ENCODE peak calls at places on chromosomes 6 and 20, in nine cellular contexts. One of them, this sample, is unnamed.

GRCh38 chr6:35048031-35048613 is 93.0 kb downstream of the TCP11 start:
- DNase-seq in cardiac muscle cell: peak; percentile 27
- DNase-seq in transverse colon: no peak
- DNase-seq in neural progenitor cell: peak; percentile 84
- DNase-seq in K562: no peak
- DNase-seq in fibroblast of lung: peak; percentile 28
- DNase-seq in pancreas: no peak
- DNase-seq in RWPE2: no peak
- DNase-seq in tibial artery: peak; percentile 45
- DNase-seq in this sample: peak; percentile 85

GRCh38 chr6:30463651-30464618 is 25.4 kb upstream of the HLA-E start:
- DNase-seq in fibroblast of lung: peak; percentile 54
- DNase-seq in cardiac muscle cell: no peak
- DNase-seq in RWPE2: no peak
- DNase-seq in K562: no peak
- DNase-seq in pancreas: peak; percentile 77
- DNase-seq in tibial artery: peak; percentile 34
- DNase-seq in transverse colon: peak; percentile 61
- DNase-seq in neural progenitor cell: no peak
- DNase-seq in this sample: no peak

GRCh38 chr6:95847061-95847460 is 168.7 kb upstream of the FUT9 start:
- DNase-seq in neural progenitor cell: peak; percentile 52
- DNase-seq in pancreas: no peak
- DNase-seq in tibial artery: no peak
- DNase-seq in fibroblast of lung: no peak
- DNase-seq in transverse colon: no peak
- DNase-seq in cardiac muscle cell: peak; percentile 1
- DNase-seq in RWPE2: no peak
- DNase-seq in K562: no peak
- DNase-seq in this sample: no peak

GRCh38 chr20:63708301-63709148 is 686 bp downstream of the ZGPAT start:
- DNase-seq in K562: peak; percentile 15
- DNase-seq in fibroblast of lung: no peak
- DNase-seq in neural progenitor cell: peak; percentile 54
- DNase-seq in RWPE2: peak; percentile 89
- DNase-seq in cardiac muscle cell: no peak
- DNase-seq in transverse colon: no peak
- DNase-seq in pancreas: peak; percentile 83
- DNase-seq in tibial artery: no peak
- DNase-seq in this sample: peak; percentile 16

GRCh38 chr6:163335671-163336545 is 78.6 kb upstream of the QKI start:
- DNase-seq in RWPE2: no peak
- DNase-seq in neural progenitor cell: no peak
- DNase-seq in fibroblast of lung: no peak
- DNase-seq in pancreas: no peak
- DNase-seq in cardiac muscle cell: peak; percentile 76
- DNase-seq in K562: no peak
- DNase-seq in transverse colon: no peak
- DNase-seq in tibial artery: peak; percentile 68
- DNase-seq in this sample: no peak

GRCh38 chr20:3987296-3987695 is 28.1 kb downstream of the RNF24 start:
- DNase-seq in RWPE2: no peak
- DNase-seq in transverse colon: no peak
- DNase-seq in fibroblast of lung: no peak
- DNase-seq in tibial artery: no peak
- DNase-seq in K562: no peak
- DNase-seq in neural progenitor cell: no peak
- DNase-seq in cardiac muscle cell: no peak
- DNase-seq in pancreas: no peak
- DNase-seq in this sample: no peak

GRCh38 chr20:38392356-38392755 is 42.8 kb downstream of the SNHG17 start:
- DNase-seq in tibial artery: no peak
- DNase-seq in fibroblast of lung: no peak
- DNase-seq in RWPE2: no peak
- DNase-seq in pancreas: no peak
- DNase-seq in K562: peak; percentile 32
- DNase-seq in transverse colon: no peak
- DNase-seq in neural progenitor cell: no peak
- DNase-seq in cardiac muscle cell: no peak
- DNase-seq in this sample: no peak

GRCh38 chr6:151387581-151387980 is 3.8 kb downstream of the ZBTB2 start:
- DNase-seq in cardiac muscle cell: no peak
- DNase-seq in transverse colon: no peak
- DNase-seq in K562: no peak
- DNase-seq in neural progenitor cell: no peak
- DNase-seq in tibial artery: no peak
- DNase-seq in RWPE2: no peak
- DNase-seq in pancreas: no peak
- DNase-seq in fibroblast of lung: peak; percentile 88
- DNase-seq in this sample: no peak

GRCh38 chr6:106745396-106745795 is 116.0 kb downstream of the QRSL1 start:
- DNase-seq in cardiac muscle cell: peak; percentile 18
- DNase-seq in neural progenitor cell: no peak
- DNase-seq in pancreas: no peak
- DNase-seq in K562: no peak
- DNase-seq in tibial artery: no peak
- DNase-seq in RWPE2: no peak
- DNase-seq in transverse colon: no peak
- DNase-seq in fibroblast of lung: no peak
- DNase-seq in this sample: no peak

GRCh38 chr6:5334341-5334740 is 73.0 kb downstream of the FARS2 start:
- DNase-seq in transverse colon: no peak
- DNase-seq in pancreas: no peak
- DNase-seq in cardiac muscle cell: no peak
- DNase-seq in tibial artery: no peak
- DNase-seq in neural progenitor cell: no peak
- DNase-seq in K562: no peak
- DNase-seq in RWPE2: no peak
- DNase-seq in fibroblast of lung: peak; percentile 32
- DNase-seq in this sample: no peak

GRCh38 chr6:101125380-101125971 is 244.3 kb upstream of the ASCC3 start:
- DNase-seq in fibroblast of lung: no peak
- DNase-seq in tibial artery: no peak
- DNase-seq in pancreas: no peak
- DNase-seq in cardiac muscle cell: no peak
- DNase-seq in transverse colon: no peak
- DNase-seq in neural progenitor cell: no peak
- DNase-seq in K562: no peak
- DNase-seq in RWPE2: no peak
- DNase-seq in this sample: no peak

GRCh38 chr6:5084787-5085637 is at the start of gene PPP1R3G:
- DNase-seq in cardiac muscle cell: peak; percentile 52
- DNase-seq in transverse colon: peak; percentile 45
- DNase-seq in pancreas: no peak
- DNase-seq in fibroblast of lung: peak; percentile 73
- DNase-seq in K562: no peak
- DNase-seq in RWPE2: no peak
- DNase-seq in neural progenitor cell: peak; percentile 55
- DNase-seq in tibial artery: peak; percentile 51
- DNase-seq in this sample: peak; percentile 78

GRCh38 chr20:36336838-36337478 is 30.8 kb downstream of the DLGAP4 start:
- DNase-seq in RWPE2: peak; percentile 70
- DNase-seq in fibroblast of lung: no peak
- DNase-seq in neural progenitor cell: no peak
- DNase-seq in cardiac muscle cell: no peak
- DNase-seq in K562: no peak
- DNase-seq in tibial artery: no peak
- DNase-seq in transverse colon: no peak
- DNase-seq in pancreas: peak; percentile 56
- DNase-seq in this sample: no peak

GRCh38 chr6:123925360-123925759 is 121.7 kb downstream of the NKAIN2 start:
- DNase-seq in fibroblast of lung: peak; percentile 45
- DNase-seq in K562: no peak
- DNase-seq in cardiac muscle cell: no peak
- DNase-seq in neural progenitor cell: no peak
- DNase-seq in pancreas: no peak
- DNase-seq in tibial artery: no peak
- DNase-seq in transverse colon: no peak
- DNase-seq in RWPE2: no peak
- DNase-seq in this sample: no peak

GRCh38 chr6:87151786-87152527 is 3.4 kb upstream of the ZNF292 start:
- DNase-seq in K562: no peak
- DNase-seq in cardiac muscle cell: peak; percentile 58
- DNase-seq in RWPE2: no peak
- DNase-seq in fibroblast of lung: peak; percentile 67
- DNase-seq in pancreas: peak; percentile 84
- DNase-seq in transverse colon: peak; percentile 70
- DNase-seq in neural progenitor cell: peak; percentile 76
- DNase-seq in tibial artery: peak; percentile 58
- DNase-seq in this sample: peak; percentile 87

GRCh38 chr20:62063981-62064787 is 1.5 kb downstream of the TAF4 start:
- DNase-seq in transverse colon: peak; percentile 59
- DNase-seq in pancreas: peak; percentile 91
- DNase-seq in cardiac muscle cell: peak; percentile 56
- DNase-seq in neural progenitor cell: peak; percentile 62
- DNase-seq in fibroblast of lung: no peak
- DNase-seq in RWPE2: peak; percentile 89
- DNase-seq in tibial artery: no peak
- DNase-seq in K562: no peak
- DNase-seq in this sample: no peak

GRCh38 chr20:5078399-5078958 is 41.3 kb downstream of the PCNA start:
- DNase-seq in cardiac muscle cell: no peak
- DNase-seq in neural progenitor cell: no peak
- DNase-seq in transverse colon: peak; percentile 83
- DNase-seq in fibroblast of lung: peak; percentile 27
- DNase-seq in RWPE2: no peak
- DNase-seq in pancreas: no peak
- DNase-seq in K562: peak; percentile 42
- DNase-seq in tibial artery: peak; percentile 77
- DNase-seq in this sample: no peak

GRCh38 chr6:75993236-75994162 is 79.0 kb downstream of the IMPG1 start:
- DNase-seq in RWPE2: no peak
- DNase-seq in neural progenitor cell: peak; percentile 35
- DNase-seq in transverse colon: no peak
- DNase-seq in fibroblast of lung: no peak
- DNase-seq in K562: no peak
- DNase-seq in cardiac muscle cell: peak; percentile 12
- DNase-seq in pancreas: no peak
- DNase-seq in tibial artery: no peak
- DNase-seq in this sample: no peak

GRCh38 chr6:23435798-23436197 is 690.2 kb upstream of the NRSN1 start:
- DNase-seq in pancreas: no peak
- DNase-seq in RWPE2: no peak
- DNase-seq in tibial artery: no peak
- DNase-seq in neural progenitor cell: no peak
- DNase-seq in K562: no peak
- DNase-seq in fibroblast of lung: peak; percentile 38
- DNase-seq in cardiac muscle cell: no peak
- DNase-seq in transverse colon: no peak
- DNase-seq in this sample: no peak

GRCh38 chr6:86148586-86148985 is 505.9 kb upstream of the SYNCRIP start:
- DNase-seq in fibroblast of lung: no peak
- DNase-seq in neural progenitor cell: no peak
- DNase-seq in transverse colon: no peak
- DNase-seq in K562: no peak
- DNase-seq in cardiac muscle cell: no peak
- DNase-seq in pancreas: peak; percentile 81
- DNase-seq in RWPE2: no peak
- DNase-seq in tibial artery: no peak
- DNase-seq in this sample: no peak

GRCh38 chr6:116697475-116697874 is 16.5 kb downstream of the KPNA5 start:
- DNase-seq in fibroblast of lung: no peak
- DNase-seq in RWPE2: no peak
- DNase-seq in K562: no peak
- DNase-seq in pancreas: no peak
- DNase-seq in neural progenitor cell: no peak
- DNase-seq in transverse colon: no peak
- DNase-seq in cardiac muscle cell: no peak
- DNase-seq in tibial artery: no peak
- DNase-seq in this sample: no peak
- H3K27ac ChIP-seq in fibroblast of lung: no peak overlapping the region
- H3K27ac ChIP-seq in RWPE2: no peak overlapping the region
- H3K27ac ChIP-seq in K562: no peak overlapping the region
- H3K27ac ChIP-seq in pancreas: no peak overlapping the region
- H3K27ac ChIP-seq in neural progenitor cell: no peak overlapping the region
- H3K27ac ChIP-seq in transverse colon: no peak overlapping the region
- H3K27ac ChIP-seq in cardiac muscle cell: no peak overlapping the region
- H3K27ac ChIP-seq in tibial artery: no peak overlapping the region
- H3K27ac ChIP-seq in this sample: no peak overlapping the region

GRCh38 chr6:138403801-138404665 is at the start of gene HEBP2:
- DNase-seq in cardiac muscle cell: peak; percentile 98
- DNase-seq in K562: peak; percentile 96
- DNase-seq in neural progenitor cell: peak; percentile 98
- DNase-seq in fibroblast of lung: peak; percentile 87
- DNase-seq in RWPE2: peak; percentile 97
- DNase-seq in pancreas: peak; percentile 98
- DNase-seq in tibial artery: peak; percentile 94
- DNase-seq in transverse colon: peak; percentile 97
- DNase-seq in this sample: peak; percentile 98
- TF ChIP-seq CTCF in cardiac muscle cell: peak; percentile 46
- TF ChIP-seq CTCF in K562: peak; percentile 53
- TF ChIP-seq CTCF in neural progenitor cell: peak; percentile 68
- TF ChIP-seq CTCF in fibroblast of lung: peak; percentile 49
- TF ChIP-seq CTCF in RWPE2: peak; percentile 77
- TF ChIP-seq CTCF in pancreas: peak; percentile 14
- TF ChIP-seq CTCF in tibial artery: peak; percentile 40
- TF ChIP-seq CTCF in transverse colon: peak; percentile 38
- TF ChIP-seq CTCF in this sample: peak; percentile 62

GRCh38 chr6:56865081-56865875 is 89.6 kb upstream of the BEND6 start:
- DNase-seq in tibial artery: no peak
- DNase-seq in fibroblast of lung: no peak
- DNase-seq in transverse colon: no peak
- DNase-seq in cardiac muscle cell: no peak
- DNase-seq in RWPE2: no peak
- DNase-seq in neural progenitor cell: no peak
- DNase-seq in K562: no peak
- DNase-seq in pancreas: no peak
- DNase-seq in this sample: peak; percentile 54
- H3K27ac ChIP-seq in tibial artery: no peak overlapping the region
- H3K27ac ChIP-seq in fibroblast of lung: peak overlapping the region; percentile 47
- H3K27ac ChIP-seq in transverse colon: peak overlapping the region; percentile 44
- H3K27ac ChIP-seq in cardiac muscle cell: no peak overlapping the region
- H3K27ac ChIP-seq in RWPE2: peak overlapping the region; percentile 92
- H3K27ac ChIP-seq in neural progenitor cell: no peak overlapping the region
- H3K27ac ChIP-seq in K562: no peak overlapping the region
- H3K27ac ChIP-seq in pancreas: no peak overlapping the region
- H3K27ac ChIP-seq in this sample: no peak overlapping the region

DNA sequence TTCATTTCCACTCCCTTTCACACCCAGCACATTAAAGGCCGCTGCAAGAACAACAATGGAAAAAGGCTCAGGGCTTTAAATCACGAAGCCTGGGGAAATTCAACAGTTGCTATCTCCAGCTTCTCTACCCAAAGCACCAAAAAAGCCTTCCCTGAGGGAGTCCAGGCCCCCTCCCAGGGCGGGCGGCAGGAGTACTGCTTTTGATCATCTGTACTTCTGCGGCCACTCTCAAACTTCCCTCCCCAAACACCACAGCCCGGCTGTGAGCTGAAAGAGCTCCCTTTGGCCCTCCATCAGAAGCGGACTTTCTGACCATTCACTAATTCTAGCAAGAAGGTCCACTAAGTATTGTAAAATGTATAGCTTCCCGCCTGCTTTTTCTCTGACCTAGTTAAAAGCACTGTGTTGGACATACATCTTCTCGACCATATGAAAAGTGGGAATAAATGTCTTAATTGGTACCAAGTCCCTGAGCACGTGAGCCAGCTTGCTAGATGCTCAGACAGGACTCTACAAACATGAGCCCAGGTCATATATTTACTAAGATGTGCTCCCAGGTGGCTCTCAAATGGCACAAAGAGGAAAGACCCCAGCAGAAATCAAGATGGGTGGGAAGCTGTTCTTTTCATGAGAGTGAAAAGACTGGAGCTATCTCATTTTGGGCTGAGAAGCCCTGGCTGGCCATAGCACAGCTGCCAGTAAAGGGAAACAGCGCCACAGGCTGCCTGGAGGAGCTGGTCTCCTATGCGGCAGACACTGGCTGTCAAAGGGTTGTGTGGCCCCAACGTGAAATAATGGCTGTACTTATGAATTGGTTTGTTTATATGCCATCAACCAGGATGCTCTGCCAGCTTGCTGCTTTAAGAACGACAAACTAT is 58.6 kb downstream of the GFOD1 start:
- DNase-seq in transverse colon: no peak
- DNase-seq in pancreas: no peak
- DNase-seq in tibial artery: no peak
- DNase-seq in fibroblast of lung: no peak
- DNase-seq in RWPE2: no peak
- DNase-seq in K562: no peak
- DNase-seq in cardiac muscle cell: no peak
- DNase-seq in neural progenitor cell: no peak
- DNase-seq in this sample: no peak
- TF ChIP-seq CTCF in transverse colon: no peak
- TF ChIP-seq CTCF in pancreas: no peak
- TF ChIP-seq CTCF in tibial artery: no peak
- TF ChIP-seq CTCF in fibroblast of lung: no peak
- TF ChIP-seq CTCF in RWPE2: no peak
- TF ChIP-seq CTCF in K562: peak; percentile 35
- TF ChIP-seq CTCF in cardiac muscle cell: no peak
- TF ChIP-seq CTCF in neural progenitor cell: no peak
- TF ChIP-seq CTCF in this sample: peak; percentile 32